ENCODE peak calls at places on chromosomes 7 and 10, in four cellular contexts. One of them, this sample, is unnamed.

GRCh38 chr10:106772957-106773356 is 391.5 kb downstream of the SORCS1 start:
- DNase-seq in cardiac muscle cell: no peak
- DNase-seq in AG04449: no peak
- DNase-seq in OCI-LY7: no peak
- DNase-seq in this sample: no peak

GRCh38 chr10:100333821-100334469 is 3.9 kb upstream of the PKD2L1 start:
- DNase-seq in cardiac muscle cell: no peak
- DNase-seq in AG04449: no peak
- DNase-seq in OCI-LY7: no peak
- DNase-seq in this sample: peak; percentile 57

GRCh38 chr7:37493810-37494209 is 45.1 kb upstream of the ELMO1 start:
- DNase-seq in OCI-LY7: no peak
- DNase-seq in cardiac muscle cell: no peak
- DNase-seq in AG04449: no peak
- DNase-seq in this sample: no peak

GRCh38 chr7:48528689-48529088 is 357.4 kb downstream of the ABCA13 start:
- DNase-seq in AG04449: no peak
- DNase-seq in cardiac muscle cell: no peak
- DNase-seq in OCI-LY7: peak; percentile 3
- DNase-seq in this sample: no peak

GRCh38 chr7:117901089-117901797 is 28.0 kb upstream of the CTTNBP2 start:
- DNase-seq in AG04449: no peak
- DNase-seq in cardiac muscle cell: no peak
- DNase-seq in OCI-LY7: no peak
- DNase-seq in this sample: no peak

GRCh38 chr10:33234779-33235178 is 99.7 kb downstream of the NRP1 start:
- DNase-seq in OCI-LY7: no peak
- DNase-seq in AG04449: no peak
- DNase-seq in cardiac muscle cell: peak; percentile 15
- DNase-seq in this sample: peak; percentile 63

GRCh38 chr7:132461043-132461592 is 115.2 kb downstream of the PLXNA4 start:
- DNase-seq in AG04449: no peak
- DNase-seq in OCI-LY7: no peak
- DNase-seq in cardiac muscle cell: no peak
- DNase-seq in this sample: no peak

GRCh38 chr7:18895456-18895855 is 222.0 kb downstream of the TWIST1 start:
- DNase-seq in OCI-LY7: no peak
- DNase-seq in AG04449: peak; percentile 33
- DNase-seq in cardiac muscle cell: no peak
- DNase-seq in this sample: peak; percentile 75

GRCh38 chr10:93268021-93268420 is 194.3 kb downstream of the CYP26A1 start:
- DNase-seq in cardiac muscle cell: no peak
- DNase-seq in OCI-LY7: no peak
- DNase-seq in AG04449: no peak
- DNase-seq in this sample: no peak

GRCh38 chr7:83849135-83849534 is 200.2 kb upstream of the SEMA3E start:
- DNase-seq in OCI-LY7: no peak
- DNase-seq in AG04449: peak; percentile 28
- DNase-seq in cardiac muscle cell: no peak
- DNase-seq in this sample: peak; percentile 70

GRCh38 chr10:7435674-7436073 is 24.8 kb upstream of the SFMBT2 start:
- DNase-seq in AG04449: no peak
- DNase-seq in OCI-LY7: no peak
- DNase-seq in cardiac muscle cell: no peak
- DNase-seq in this sample: no peak

GRCh38 chr7:22435720-22436119 is 64.3 kb downstream of the STEAP1B start:
- DNase-seq in OCI-LY7: peak; percentile 59
- DNase-seq in cardiac muscle cell: no peak
- DNase-seq in AG04449: no peak
- DNase-seq in this sample: no peak

GRCh38 chr10:20855398-20856038 is 41.6 kb downstream of the NEBL start:
- DNase-seq in OCI-LY7: peak; percentile 21
- DNase-seq in cardiac muscle cell: no peak
- DNase-seq in AG04449: no peak
- DNase-seq in this sample: peak; percentile 54

GRCh38 chr7:97126483-97127171 is 9.1 kb downstream of the SDHAF3 start:
- DNase-seq in cardiac muscle cell: peak; percentile 40
- DNase-seq in AG04449: no peak
- DNase-seq in OCI-LY7: no peak
- DNase-seq in this sample: no peak

GRCh38 chr7:55307123-55307916 is 57.8 kb upstream of the LANCL2 start:
- DNase-seq in cardiac muscle cell: peak; percentile 13
- DNase-seq in OCI-LY7: no peak
- DNase-seq in AG04449: no peak
- DNase-seq in this sample: no peak

GRCh38 chr10:117165557-117166419 is 27.7 kb upstream of the VAX1 start:
- DNase-seq in cardiac muscle cell: peak; percentile 76
- DNase-seq in AG04449: no peak
- DNase-seq in OCI-LY7: no peak
- DNase-seq in this sample: peak; percentile 20
- TF ChIP-seq CTCF in cardiac muscle cell: peak; percentile 72
- TF ChIP-seq CTCF in AG04449: peak; percentile 80
- TF ChIP-seq CTCF in OCI-LY7: no peak
- TF ChIP-seq CTCF in this sample: peak; percentile 61

DNA sequence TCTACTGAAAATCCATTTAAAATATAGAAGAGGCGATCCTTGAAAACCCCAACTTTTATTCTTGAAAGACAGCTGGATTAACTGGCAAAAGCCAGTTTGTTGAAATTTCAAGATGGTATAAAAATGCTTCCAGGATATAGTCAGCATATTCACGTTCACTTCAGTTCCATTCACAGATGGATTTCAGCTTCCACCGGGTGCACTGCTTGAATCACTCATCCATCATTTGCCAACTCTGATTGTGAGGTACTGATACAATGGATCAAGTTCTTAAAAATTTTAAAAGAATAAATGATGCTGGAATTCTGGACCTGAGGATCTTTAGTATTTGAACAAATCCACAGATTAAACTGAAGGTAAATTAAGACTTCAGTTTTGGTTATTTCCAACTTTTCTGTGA is 2.4 kb downstream of the PURB start:
- DNase-seq in AG04449: no peak
- DNase-seq in OCI-LY7: no peak
- DNase-seq in cardiac muscle cell: no peak
- DNase-seq in this sample: no peak
- H3K4me3 ChIP-seq in AG04449: peak overlapping the region; percentile 81
- H3K4me3 ChIP-seq in OCI-LY7: peak overlapping the region; percentile 77
- H3K4me3 ChIP-seq in cardiac muscle cell: peak overlapping the region; percentile 71
- H3K4me3 ChIP-seq in this sample: peak overlapping the region; percentile 85

DNA sequence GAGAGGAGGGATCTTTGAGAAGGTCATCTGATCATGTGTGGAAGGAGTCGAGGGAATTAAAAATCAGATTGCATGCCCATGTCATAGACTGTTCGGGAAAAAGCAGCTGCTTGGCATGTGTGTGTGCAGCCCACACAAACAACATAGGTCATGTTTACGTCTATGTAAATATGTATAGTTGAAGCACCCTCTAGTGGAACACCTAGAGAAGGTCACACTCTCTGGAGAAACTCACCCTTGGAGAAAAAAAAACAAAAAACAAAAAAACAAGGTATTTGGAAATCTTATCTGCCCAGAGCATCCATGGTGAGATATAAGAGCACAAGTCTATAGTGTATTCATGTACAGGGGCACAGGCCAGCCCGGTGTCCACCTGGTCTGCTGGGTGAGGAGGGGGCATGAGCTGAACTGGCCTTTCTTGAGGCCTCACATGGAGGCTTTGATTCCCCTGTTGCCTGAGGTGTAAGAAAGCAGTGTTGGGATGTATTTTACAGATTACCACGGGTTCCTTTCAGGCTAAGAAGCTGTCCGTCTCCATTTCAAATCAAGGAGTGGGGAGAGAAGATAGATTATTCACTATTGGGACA is 98.0 kb downstream of the NPY start:
- DNase-seq in AG04449: no peak
- DNase-seq in cardiac muscle cell: peak; percentile 46
- DNase-seq in OCI-LY7: peak; percentile 79
- DNase-seq in this sample: peak; percentile 18
- TF ChIP-seq CTCF in AG04449: no peak
- TF ChIP-seq CTCF in cardiac muscle cell: peak; percentile 47
- TF ChIP-seq CTCF in OCI-LY7: peak; percentile 93
- TF ChIP-seq CTCF in this sample: peak; percentile 30

DNA sequence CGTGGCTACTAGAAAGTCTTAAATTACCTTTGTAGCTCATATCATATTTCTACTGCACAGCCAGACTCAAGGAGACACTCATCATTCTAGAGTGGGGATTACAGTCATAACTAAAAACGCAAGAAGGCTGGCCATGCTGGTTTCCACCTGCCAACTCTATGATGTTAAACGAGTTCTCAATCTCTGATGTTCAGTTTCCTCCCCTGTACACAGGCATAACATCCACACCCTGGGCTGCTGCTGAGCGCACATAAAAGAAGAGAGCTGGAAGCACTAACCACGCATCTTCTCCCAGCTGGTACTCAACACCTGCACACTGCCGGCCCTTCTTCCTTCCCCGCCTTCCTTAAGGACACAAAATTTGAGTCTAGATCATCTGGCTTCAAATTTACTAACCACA is 60.5 kb downstream of the SORBS1 start:
- DNase-seq in cardiac muscle cell: no peak
- DNase-seq in OCI-LY7: no peak
- DNase-seq in AG04449: no peak
- DNase-seq in this sample: no peak
- H3K4me3 ChIP-seq in cardiac muscle cell: no peak overlapping the region
- H3K4me3 ChIP-seq in OCI-LY7: no peak overlapping the region
- H3K4me3 ChIP-seq in AG04449: no peak overlapping the region
- H3K4me3 ChIP-seq in this sample: no peak overlapping the region

DNA sequence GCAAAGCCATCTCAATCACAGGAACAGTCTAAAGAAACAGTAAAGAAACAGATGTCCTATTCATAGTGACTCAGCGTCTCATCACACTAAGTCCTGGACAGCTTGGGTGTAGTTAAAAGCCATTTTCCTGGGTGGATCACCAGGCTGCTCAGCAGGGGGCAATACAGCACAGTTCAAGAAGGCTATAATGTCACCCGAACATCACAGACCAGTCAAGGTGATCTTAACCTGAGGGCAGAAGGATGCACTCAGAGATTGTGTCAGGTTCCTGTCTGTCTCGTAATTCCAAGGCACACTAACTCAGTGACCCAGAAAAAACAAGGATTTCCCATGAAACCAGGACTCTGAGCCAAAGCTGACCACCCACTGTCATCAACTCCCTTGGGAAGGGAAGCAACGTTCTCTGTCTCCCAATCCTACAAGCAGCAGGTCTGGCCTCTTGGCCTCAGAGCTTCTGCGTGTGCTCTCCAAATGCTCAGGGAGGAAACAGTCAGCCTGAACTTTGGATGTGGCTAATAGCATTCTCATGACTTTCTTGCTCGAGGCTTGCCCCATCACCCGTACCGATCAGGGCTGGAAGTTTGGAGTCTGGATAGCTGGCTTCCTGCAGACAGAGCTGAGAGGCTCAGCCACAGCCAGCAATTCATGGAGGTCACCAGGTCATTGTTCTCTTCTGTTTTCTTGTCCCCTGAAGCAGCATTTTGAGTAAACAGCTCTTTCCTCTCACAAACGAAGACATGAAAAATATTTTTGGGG is 90.4 kb upstream of the FAM171A1 start:
- DNase-seq in cardiac muscle cell: no peak
- DNase-seq in OCI-LY7: no peak
- DNase-seq in AG04449: no peak
- DNase-seq in this sample: peak; percentile 67
- TF ChIP-seq CTCF in cardiac muscle cell: peak; percentile 50
- TF ChIP-seq CTCF in OCI-LY7: no peak
- TF ChIP-seq CTCF in AG04449: peak; percentile 60
- TF ChIP-seq CTCF in this sample: peak; percentile 38

GRCh38 chr7:41507686-41508268 is 195.1 kb downstream of the INHBA start:
- DNase-seq in OCI-LY7: no peak
- DNase-seq in AG04449: no peak
- DNase-seq in cardiac muscle cell: no peak
- DNase-seq in this sample: no peak
- H3K4me3 ChIP-seq in OCI-LY7: no peak overlapping the region
- H3K4me3 ChIP-seq in AG04449: no peak overlapping the region
- H3K4me3 ChIP-seq in cardiac muscle cell: no peak overlapping the region
- H3K4me3 ChIP-seq in this sample: no peak overlapping the region

GRCh38 chr7:297611-298374 is 7.8 kb downstream of the FOXL3 start:
- DNase-seq in AG04449: no peak
- DNase-seq in OCI-LY7: no peak
- DNase-seq in cardiac muscle cell: no peak
- DNase-seq in this sample: no peak
- TF ChIP-seq CTCF in AG04449: no peak
- TF ChIP-seq CTCF in OCI-LY7: no peak
- TF ChIP-seq CTCF in cardiac muscle cell: no peak
- TF ChIP-seq CTCF in this sample: no peak

DNA sequence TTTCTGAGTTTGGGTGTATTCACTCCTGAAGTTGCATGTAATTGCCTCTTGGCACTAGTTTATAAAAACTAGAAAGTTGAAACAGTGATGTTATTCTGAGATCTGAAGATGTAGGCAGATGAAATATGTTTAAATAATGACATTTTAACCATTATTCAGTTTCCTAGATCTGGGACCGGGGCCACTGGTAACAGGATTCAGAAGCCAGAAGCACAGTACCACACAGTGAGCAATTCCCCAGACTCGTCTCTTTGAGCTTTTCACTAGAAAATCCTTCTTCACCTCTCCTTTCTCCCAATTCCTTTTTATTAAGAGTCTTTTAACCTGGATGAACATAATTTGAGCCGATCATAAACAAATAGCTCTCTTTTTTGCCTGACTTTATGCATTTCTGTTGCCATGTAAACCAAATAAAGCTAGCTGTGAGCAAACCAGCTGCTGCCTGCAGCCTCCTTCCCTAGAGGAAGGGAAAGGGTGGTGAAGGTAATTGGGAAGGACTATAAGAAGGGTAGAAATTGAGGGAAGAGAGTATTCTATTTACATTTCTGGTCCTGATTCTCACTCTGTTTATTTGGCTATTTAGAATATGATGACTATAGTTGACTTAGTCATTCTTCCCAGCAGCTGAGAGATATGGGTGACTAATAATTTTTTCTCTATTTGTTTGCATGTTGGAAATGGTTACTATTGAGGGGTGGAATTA is 101.7 kb upstream of the STRIP2 start:
- DNase-seq in AG04449: no peak
- DNase-seq in OCI-LY7: no peak
- DNase-seq in cardiac muscle cell: no peak
- DNase-seq in this sample: peak; percentile 63
- H3K4me3 ChIP-seq in AG04449: no peak overlapping the region
- H3K4me3 ChIP-seq in OCI-LY7: no peak overlapping the region
- H3K4me3 ChIP-seq in cardiac muscle cell: no peak overlapping the region
- H3K4me3 ChIP-seq in this sample: no peak overlapping the region

DNA sequence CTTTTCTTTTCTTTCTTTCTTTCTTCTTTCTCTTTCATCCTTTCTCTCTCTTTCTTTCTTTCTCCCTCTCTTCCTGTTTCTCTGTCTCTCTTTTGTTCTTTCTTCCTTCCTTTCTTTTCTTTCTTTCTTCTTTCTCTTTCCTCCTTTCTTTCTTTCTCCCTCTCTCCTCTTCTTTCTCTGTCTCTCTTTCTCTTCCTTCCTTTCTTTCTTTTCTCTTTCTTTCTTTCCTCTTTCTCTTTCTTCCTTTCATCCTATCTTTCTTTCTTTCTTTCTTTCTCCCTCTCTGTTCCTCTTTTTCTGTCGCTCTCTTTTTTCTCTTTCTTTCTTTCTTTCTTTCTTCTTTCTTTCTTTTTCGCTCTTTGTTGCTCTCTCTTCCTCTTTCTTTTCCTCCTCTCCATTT is 1149.2 kb upstream of the AUTS2 start:
- DNase-seq in AG04449: no peak
- DNase-seq in OCI-LY7: no peak
- DNase-seq in cardiac muscle cell: no peak
- DNase-seq in this sample: no peak
- TF ChIP-seq CTCF in AG04449: no peak
- TF ChIP-seq CTCF in OCI-LY7: no peak
- TF ChIP-seq CTCF in cardiac muscle cell: no peak
- TF ChIP-seq CTCF in this sample: no peak

GRCh38 chr7:135207739-135208416 is 3.4 kb downstream of the WDR91 start:
- DNase-seq in cardiac muscle cell: no peak
- DNase-seq in OCI-LY7: no peak
- DNase-seq in AG04449: no peak
- DNase-seq in this sample: no peak
- H3K4me3 ChIP-seq in cardiac muscle cell: no peak overlapping the region
- H3K4me3 ChIP-seq in OCI-LY7: no peak overlapping the region
- H3K4me3 ChIP-seq in AG04449: no peak overlapping the region
- H3K4me3 ChIP-seq in this sample: no peak overlapping the region

This sample was measured in fibroblast of the aortic adventitia.